ENCODE peak calls at places on chromosomes 4 and X, in four cellular contexts. One of them, this sample, is unnamed.

GRCh38 chrX:49838374-49838773 is 9.3 kb downstream of the PAGE4 start:
- DNase-seq in GM12865: peak; percentile 44
- DNase-seq in heart left ventricle: no peak
- DNase-seq in A673: peak; percentile 33
- DNase-seq in this sample: peak; percentile 70

GRCh38 chrX:141341341-141341740 is 99.0 kb upstream of the SPANXC start:
- DNase-seq in GM12865: no peak
- DNase-seq in A673: no peak
- DNase-seq in heart left ventricle: no peak
- DNase-seq in this sample: no peak

GRCh38 chrX:24479924-24480722 is 15.0 kb downstream of the PDK3 start:
- DNase-seq in A673: no peak
- DNase-seq in GM12865: peak; percentile 90
- DNase-seq in heart left ventricle: peak; percentile 7
- DNase-seq in this sample: no peak

GRCh38 chr4:111991163-111991562 is 154.1 kb upstream of the FAM241A start:
- DNase-seq in A673: no peak
- DNase-seq in GM12865: peak; percentile 61
- DNase-seq in heart left ventricle: no peak
- DNase-seq in this sample: peak; percentile 52

GRCh38 chr4:56821394-56822263 is at the start of gene SPINK2:
- DNase-seq in heart left ventricle: no peak
- DNase-seq in A673: peak; percentile 7
- DNase-seq in GM12865: peak; percentile 24
- DNase-seq in this sample: peak; percentile 53

GRCh38 chr4:17807446-17807845 is 3.1 kb downstream of the DCAF16 start:
- DNase-seq in heart left ventricle: no peak
- DNase-seq in A673: no peak
- DNase-seq in GM12865: no peak
- DNase-seq in this sample: no peak

GRCh38 chr4:76147454-76148141 is 599 bp downstream of the NUP54 start:
- DNase-seq in heart left ventricle: peak; percentile 48
- DNase-seq in GM12865: peak; percentile 73
- DNase-seq in A673: peak; percentile 94
- DNase-seq in this sample: peak; percentile 66

GRCh38 chr4:73735231-73735630 is 5.1 kb upstream of the CXCL8 start:
- DNase-seq in A673: no peak
- DNase-seq in GM12865: peak; percentile 61
- DNase-seq in heart left ventricle: no peak
- DNase-seq in this sample: no peak

GRCh38 chrX:23901805-23902204 is 5.9 kb downstream of the APOO start:
- DNase-seq in heart left ventricle: peak; percentile 44
- DNase-seq in GM12865: peak; percentile 77
- DNase-seq in A673: peak; percentile 84
- DNase-seq in this sample: peak; percentile 90

GRCh38 chrX:110218591-110218990 is 99.3 kb downstream of the AMMECR1 start:
- DNase-seq in heart left ventricle: no peak
- DNase-seq in A673: peak; percentile 48
- DNase-seq in GM12865: no peak
- DNase-seq in this sample: no peak

GRCh38 chr4:88526221-88526815 is 2.7 kb upstream of the PYURF start:
- DNase-seq in heart left ventricle: no peak
- DNase-seq in GM12865: no peak
- DNase-seq in A673: peak; percentile 14
- DNase-seq in this sample: peak; percentile 54

GRCh38 chrX:32591589-32591988 is 619.8 kb downstream of the DMD start:
- DNase-seq in heart left ventricle: no peak
- DNase-seq in GM12865: no peak
- DNase-seq in A673: no peak
- DNase-seq in this sample: no peak

GRCh38 chrX:7444967-7445366 is 297.0 kb upstream of the PUDP start:
- DNase-seq in GM12865: peak; percentile 17
- DNase-seq in A673: no peak
- DNase-seq in heart left ventricle: no peak
- DNase-seq in this sample: no peak

GRCh38 chrX:37716502-37717068 is 31.0 kb downstream of the XK start:
- DNase-seq in A673: no peak
- DNase-seq in GM12865: no peak
- DNase-seq in heart left ventricle: no peak
- DNase-seq in this sample: no peak

GRCh38 chr4:95263960-95264359 is 284.8 kb downstream of the UNC5C start:
- DNase-seq in A673: no peak
- DNase-seq in GM12865: no peak
- DNase-seq in heart left ventricle: no peak
- DNase-seq in this sample: no peak

GRCh38 chr4:54819044-54819443 is 161.3 kb downstream of the KIT start:
- DNase-seq in heart left ventricle: no peak
- DNase-seq in A673: no peak
- DNase-seq in GM12865: no peak
- DNase-seq in this sample: no peak

GRCh38 chr4:6803246-6803645 is 20.7 kb downstream of the KIAA0232 start:
- DNase-seq in GM12865: no peak
- DNase-seq in A673: no peak
- DNase-seq in heart left ventricle: no peak
- DNase-seq in this sample: no peak

GRCh38 chr4:158255727-158256324 is 45.5 kb downstream of the TMEM144 start:
- DNase-seq in GM12865: peak; percentile 20
- DNase-seq in heart left ventricle: no peak
- DNase-seq in A673: peak; percentile 75
- DNase-seq in this sample: peak; percentile 81

GRCh38 chr4:10704050-10704810 is 19.7 kb upstream of the CLNK start:
- DNase-seq in heart left ventricle: no peak
- DNase-seq in A673: no peak
- DNase-seq in GM12865: no peak
- DNase-seq in this sample: no peak

DNA sequence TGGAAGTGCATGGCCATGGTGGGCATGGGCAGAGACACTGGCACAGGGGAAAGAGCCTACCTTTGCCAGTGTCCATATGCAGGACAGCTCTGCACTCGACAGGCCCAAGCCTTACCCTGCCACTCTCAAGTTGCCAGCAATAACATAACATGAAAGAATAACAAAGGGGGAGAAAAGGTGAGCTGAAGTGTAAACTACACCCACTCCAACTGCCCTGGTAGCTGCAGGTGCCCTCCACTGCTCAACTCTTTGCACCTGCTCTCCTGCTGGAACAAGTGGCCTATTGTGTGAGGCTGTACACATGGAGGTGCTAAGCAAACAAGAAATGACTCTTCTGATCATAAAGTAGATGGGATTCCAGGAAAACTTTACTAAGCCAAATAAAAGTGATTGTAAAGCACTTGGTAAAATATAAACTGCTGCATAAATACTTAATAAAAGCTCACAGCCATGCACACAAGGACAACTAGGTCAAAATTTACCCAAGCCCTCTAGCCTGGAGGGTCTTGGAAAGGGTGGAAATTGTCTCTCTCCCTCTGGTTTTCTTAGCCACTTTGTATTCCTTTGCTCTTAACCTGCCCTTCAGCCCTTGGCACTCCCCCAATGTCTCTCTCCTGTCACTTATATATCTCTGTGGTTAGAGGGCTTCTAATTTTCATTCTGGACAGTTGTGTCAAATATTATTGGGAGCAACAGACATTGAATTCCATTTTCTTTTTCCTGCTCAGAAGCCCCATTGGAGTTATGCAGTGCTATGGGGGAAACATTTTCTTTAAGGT is 261.2 kb upstream of the GPC4 start:
- DNase-seq in GM12865: no peak
- DNase-seq in heart left ventricle: no peak
- DNase-seq in A673: no peak
- DNase-seq in this sample: no peak
- H3K4me3 ChIP-seq in GM12865: no peak overlapping the region
- H3K4me3 ChIP-seq in heart left ventricle: no peak overlapping the region
- H3K4me3 ChIP-seq in A673: no peak overlapping the region
- H3K4me3 ChIP-seq in this sample: no peak overlapping the region

DNA sequence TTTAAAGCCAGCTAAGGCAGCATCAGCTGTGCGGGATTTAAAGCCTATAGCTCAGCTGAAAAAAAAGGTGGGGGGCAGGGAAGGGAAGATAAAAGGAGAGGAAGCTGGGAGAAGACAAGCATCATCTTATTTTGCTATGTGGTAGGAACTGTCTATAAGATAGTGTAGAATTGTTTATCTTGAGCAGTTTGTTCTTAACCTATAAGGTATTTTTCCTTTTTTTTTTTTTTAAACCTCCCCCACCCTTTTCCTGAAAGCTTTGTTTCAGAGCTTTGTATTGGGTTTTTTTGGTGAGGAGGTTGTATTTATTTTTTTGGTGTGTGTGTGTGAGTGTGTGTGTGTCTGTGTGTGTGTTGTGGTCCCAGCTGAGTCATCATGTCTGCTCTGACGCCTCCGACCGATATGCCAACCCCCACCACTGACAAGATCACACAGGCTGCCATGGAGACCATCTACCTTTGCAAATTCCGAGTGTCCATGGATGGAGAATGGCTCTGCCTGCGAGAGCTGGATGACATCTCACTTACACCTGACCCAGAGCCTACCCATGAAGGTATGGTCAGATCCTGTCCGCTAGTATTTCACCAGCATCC is 531 bp downstream of the RUFY3 start:
- DNase-seq in GM12865: no peak
- DNase-seq in A673: no peak
- DNase-seq in heart left ventricle: no peak
- DNase-seq in this sample: no peak
- H3K4me3 ChIP-seq in GM12865: no peak overlapping the region
- H3K4me3 ChIP-seq in A673: no peak overlapping the region
- H3K4me3 ChIP-seq in heart left ventricle: peak overlapping the region; percentile 44
- H3K4me3 ChIP-seq in this sample: no peak overlapping the region

GRCh38 chr4:150580244-150580643 is 1.7 kb upstream of the MAB21L2 start:
- DNase-seq in A673: no peak
- DNase-seq in heart left ventricle: no peak
- DNase-seq in GM12865: no peak
- DNase-seq in this sample: no peak
- H3K4me3 ChIP-seq in A673: no peak overlapping the region
- H3K4me3 ChIP-seq in heart left ventricle: peak overlapping the region; percentile 36
- H3K4me3 ChIP-seq in GM12865: no peak overlapping the region
- H3K4me3 ChIP-seq in this sample: no peak overlapping the region

GRCh38 chr4:182574706-182575105 is 331.5 kb downstream of the TENM3 start:
- DNase-seq in A673: no peak
- DNase-seq in heart left ventricle: no peak
- DNase-seq in GM12865: no peak
- DNase-seq in this sample: no peak

GRCh38 chr4:182578402-182578801 is 335.2 kb downstream of the TENM3 start:
- DNase-seq in GM12865: no peak
- DNase-seq in heart left ventricle: no peak
- DNase-seq in A673: peak; percentile 14
- DNase-seq in this sample: no peak

GRCh38 chr4:182575225-182575624 is 332.0 kb downstream of the TENM3 start:
- DNase-seq in heart left ventricle: no peak
- DNase-seq in GM12865: no peak
- DNase-seq in A673: no peak
- DNase-seq in this sample: no peak

GRCh38 chr4:182577411-182577810 is 334.2 kb downstream of the TENM3 start:
- DNase-seq in GM12865: no peak
- DNase-seq in heart left ventricle: no peak
- DNase-seq in A673: no peak
- DNase-seq in this sample: no peak

GRCh38 chr4:182576609-182577289 is 333.5 kb downstream of the TENM3 start:
- DNase-seq in A673: no peak
- DNase-seq in heart left ventricle: no peak
- DNase-seq in GM12865: no peak
- DNase-seq in this sample: no peak
- H3K4me3 ChIP-seq in A673: no peak overlapping the region
- H3K4me3 ChIP-seq in heart left ventricle: no peak overlapping the region
- H3K4me3 ChIP-seq in GM12865: no peak overlapping the region
- H3K4me3 ChIP-seq in this sample: no peak overlapping the region

GRCh38 chrX:16125520-16126149 is 2.3 kb downstream of the GRPR start:
- DNase-seq in GM12865: no peak
- DNase-seq in heart left ventricle: no peak
- DNase-seq in A673: no peak
- DNase-seq in this sample: no peak

GRCh38 chrX:16123222-16123786 is at the start of gene GRPR:
- DNase-seq in A673: peak; percentile 91
- DNase-seq in GM12865: peak; percentile 83
- DNase-seq in heart left ventricle: peak; percentile 56
- DNase-seq in this sample: peak; percentile 95

GRCh38 chrX:16119353-16120220 is 3.8 kb upstream of the GRPR start:
- DNase-seq in GM12865: peak; percentile 84
- DNase-seq in heart left ventricle: no peak
- DNase-seq in A673: no peak
- DNase-seq in this sample: peak; percentile 69

GRCh38 chrX:16120431-16120830 is 2.9 kb upstream of the GRPR start:
- DNase-seq in heart left ventricle: no peak
- DNase-seq in A673: peak; percentile 66
- DNase-seq in GM12865: peak; percentile 35
- DNase-seq in this sample: peak; percentile 66

DNA sequence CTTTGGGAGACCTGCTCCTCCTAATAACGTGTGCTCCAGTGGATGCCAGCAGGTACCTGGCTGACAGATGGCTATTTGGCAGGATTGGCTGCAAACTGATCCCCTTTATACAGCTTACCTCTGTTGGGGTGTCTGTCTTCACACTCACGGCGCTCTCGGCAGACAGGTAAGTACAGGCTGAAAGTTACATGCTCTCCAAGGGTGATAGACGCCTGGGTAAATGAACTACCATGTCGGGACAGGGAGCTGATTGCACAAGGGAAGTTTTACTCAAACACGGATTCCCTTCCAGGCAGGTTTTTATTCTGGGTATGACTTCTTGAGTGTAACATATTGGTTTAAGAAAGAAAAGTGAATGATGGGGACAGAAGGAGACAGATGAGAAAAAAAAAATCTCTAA is 836 bp downstream of the GRPR start:
- DNase-seq in A673: no peak
- DNase-seq in GM12865: no peak
- DNase-seq in heart left ventricle: no peak
- DNase-seq in this sample: no peak
- H3K4me3 ChIP-seq in A673: no peak overlapping the region
- H3K4me3 ChIP-seq in GM12865: no peak overlapping the region
- H3K4me3 ChIP-seq in heart left ventricle: no peak overlapping the region
- H3K4me3 ChIP-seq in this sample: no peak overlapping the region

DNA sequence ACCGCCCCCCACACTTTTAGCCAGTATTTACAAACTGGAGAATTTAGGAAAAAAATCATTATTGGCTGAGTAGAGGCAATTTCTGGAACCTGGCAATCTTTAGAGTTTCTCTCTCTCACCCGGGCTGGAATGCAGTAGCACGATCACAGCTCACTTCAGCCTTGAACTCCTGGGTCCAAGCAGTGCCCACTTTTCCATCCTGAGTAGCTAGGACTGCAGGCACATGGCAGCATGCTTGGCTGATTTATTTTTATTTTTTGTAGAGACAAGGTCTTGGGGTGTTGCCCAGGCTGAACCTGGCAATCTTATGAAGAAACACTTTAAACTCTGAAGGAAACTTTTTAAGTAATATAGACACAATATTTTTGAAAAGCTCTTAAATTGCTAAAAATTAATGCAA is 120.1 kb downstream of the AFF1 start:
- DNase-seq in GM12865: no peak
- DNase-seq in heart left ventricle: no peak
- DNase-seq in A673: no peak
- DNase-seq in this sample: no peak
- H3K4me3 ChIP-seq in GM12865: peak overlapping the region; percentile 2
- H3K4me3 ChIP-seq in heart left ventricle: no peak overlapping the region
- H3K4me3 ChIP-seq in A673: no peak overlapping the region
- H3K4me3 ChIP-seq in this sample: no peak overlapping the region

GRCh38 chr4:15779789-15780188 is 1.7 kb downstream of the CD38 start:
- DNase-seq in A673: no peak
- DNase-seq in heart left ventricle: no peak
- DNase-seq in GM12865: no peak
- DNase-seq in this sample: no peak
- H3K4me3 ChIP-seq in A673: peak overlapping the region; percentile 48
- H3K4me3 ChIP-seq in heart left ventricle: peak overlapping the region; percentile 58
- H3K4me3 ChIP-seq in GM12865: peak overlapping the region; percentile 76
- H3K4me3 ChIP-seq in this sample: peak overlapping the region; percentile 63

GRCh38 chr4:25158817-25159216 is 1.4 kb downstream of the SEPSECS start:
- DNase-seq in heart left ventricle: no peak
- DNase-seq in A673: no peak
- DNase-seq in GM12865: no peak
- DNase-seq in this sample: no peak
- H3K4me3 ChIP-seq in heart left ventricle: no peak overlapping the region
- H3K4me3 ChIP-seq in A673: no peak overlapping the region
- H3K4me3 ChIP-seq in GM12865: peak overlapping the region; percentile 71
- H3K4me3 ChIP-seq in this sample: peak overlapping the region; percentile 81